ENCODE peak calls at places on chromosomes 12 and 14, in eight cellular contexts. D is left lung; T is activated CD8-positive, alpha-beta T cell treated with anti-CD3 and anti-CD28 coated beads for 36 hours; H is CD4-positive, CD25-positive, alpha-beta regulatory T cell; N is lower lobe of right lung; K is heart right ventricle; A is activated naive CD8-positive, alpha-beta T cell treated with anti-CD3 and anti-CD28 coated beads, Interleukin-2, amount 10 ng/mL, durations not matched to agents 7 days and 5 days; B is Panc1. F is an unnamed sample.

GRCh38 chr12:56590237-56590830 is 39.8 kb downstream of the BAZ2A start:
- ATAC-seq in D (no peak), T (peak; percentile 84), H (peak; percentile 55), N (no peak), K (no peak), A (peak; percentile 89), B (peak; percentile 77), F (peak; percentile 57)

GRCh38 chr12:10128687-10129086 is 1.3 kb downstream of the CLEC7A start:
- ATAC-seq in D (peak; percentile 55), T (no peak), H (no peak), N (peak; percentile 70), K (peak; percentile 70), A (no peak), B (no peak), F (peak; percentile 57)

GRCh38 chr14:77194706-77195105 is 13.1 kb downstream of the TMEM63C start:
- ATAC-seq in D (no peak), T (no peak), H (no peak), N (no peak), K (no peak), A (no peak), B (no peak), F (no peak)

GRCh38 chr12:3243376-3244084 is 166.4 kb downstream of the TSPAN9 start:
- ATAC-seq in D (no peak), T (no peak), H (no peak), N (no peak), K (no peak), A (no peak), B (no peak), F (no peak)

GRCh38 chr12:62861586-62861985 is 73.4 kb downstream of the PPM1H start:
- ATAC-seq in D (no peak), T (no peak), H (no peak), N (no peak), K (no peak), A (no peak), B (no peak), F (no peak)

GRCh38 chr14:33884916-33885315 is 66.0 kb downstream of the EGLN3 start:
- ATAC-seq in D (no peak), T (no peak), H (no peak), N (no peak), K (no peak), A (no peak), B (no peak), F (no peak)

GRCh38 chr12:122080149-122081107 is 1.9 kb downstream of the MLXIP start:
- ATAC-seq in D (peak; percentile 52), T (no peak), H (no peak), N (peak; percentile 52), K (peak; percentile 38), A (no peak), B (no peak), F (peak; percentile 27)

GRCh38 chr14:75539562-75540478 is 17.6 kb downstream of the BATF start:
- ATAC-seq in D (no peak), T (peak; percentile 18), H (peak; percentile 11), N (no peak), K (no peak), A (no peak), B (no peak), F (no peak)

GRCh38 chr14:72665259-72665658 is 228.6 kb downstream of the DPF3 start:
- ATAC-seq in D (no peak), T (peak; percentile 65), H (no peak), N (no peak), K (no peak), A (no peak), B (no peak), F (no peak)

F was measured in esophagus mucosa.